ENCODE peak calls at places on chromosomes 3 and 15, in five cellular contexts. U is endothelial cell of umbilical vein, V is transverse colon, M is sigmoid colon, Y is H1. S is an unnamed sample.

GRCh38 chr3:194255252-194256039 is 95.7 kb downstream of the CPN2 start:
- DNase-seq in U (peak), Y (no peak), V (peak), M (peak), S (peak)

GRCh38 chr15:85551221-85551832 is 170.9 kb downstream of the AKAP13 start:
- DNase-seq in V (no peak), U (no peak), Y (no peak), M (no peak), S (no peak)

GRCh38 chr3:186200746-186201145 is 91.9 kb upstream of the ETV5 start:
- DNase-seq in Y (no peak), M (no peak), U (no peak), V (no peak), S (peak)

GRCh38 chr3:86948840-86949239 is 42.1 kb downstream of the VGLL3 start:
- DNase-seq in Y (no peak), U (no peak), M (no peak), V (no peak), S (no peak)

GRCh38 chr3:192831111-192831644 is 86.5 kb downstream of the MB21D2 start:
- DNase-seq in V (no peak), M (no peak), Y (no peak), U (no peak), S (no peak)

GRCh38 chr3:123719785-123720531 is 135.1 kb upstream of the HACD2 start:
- DNase-seq in V (peak), U (no peak), Y (no peak), M (peak), S (peak)

GRCh38 chr3:185740133-185740532 is 84.7 kb downstream of the IGF2BP2 start:
- DNase-seq in Y (no peak), U (no peak), M (no peak), V (no peak), S (no peak)

GRCh38 chr3:74281705-74282104 is 332.8 kb downstream of the CNTN3 start:
- DNase-seq in V (no peak), U (no peak), Y (no peak), M (no peak), S (no peak)

GRCh38 chr3:180048108-180048507 is 11.4 kb upstream of the PEX5L start:
- DNase-seq in Y (no peak), M (no peak), U (no peak), V (no peak), S (no peak)

GRCh38 chr3:194138732-194139084 is 2.8 kb downstream of the HES1 start:
- DNase-seq in M (no peak), U (no peak), V (no peak), Y (no peak), S (no peak)

DNA sequence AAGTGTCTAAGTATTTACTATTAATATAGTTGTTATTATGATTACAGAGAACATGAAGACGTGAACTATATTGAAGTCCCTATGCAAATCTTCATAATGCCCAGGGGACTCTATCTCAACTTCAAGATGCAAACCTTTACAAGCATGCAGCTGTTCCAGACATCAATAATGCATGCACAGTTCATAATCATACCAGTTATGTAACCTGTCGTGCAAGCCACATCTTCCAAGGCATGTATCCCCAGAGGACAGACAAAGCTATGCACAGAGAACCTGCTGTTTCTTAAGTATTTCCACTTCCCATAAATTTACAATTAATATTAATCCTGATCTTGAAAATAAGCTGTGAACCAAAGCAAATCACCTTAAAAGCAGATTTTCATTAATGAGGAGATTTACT is 534.1 kb downstream of the TUSC7 start:
- DNase-seq in U (no peak), M (no peak), V (no peak), Y (no peak), S (no peak)
- TF ChIP-seq POLR2AphosphoS5 in U (no peak), M (no peak), V (no peak), Y (no peak), S (no peak)

GRCh38 chr3:85476891-85477495 is 518.2 kb downstream of the CADM2 start:
- DNase-seq in U (no peak), Y (no peak), M (no peak), V (no peak), S (no peak)

GRCh38 chr3:85487375-85487774 is 528.6 kb downstream of the CADM2 start:
- DNase-seq in V (no peak), Y (no peak), M (no peak), U (no peak), S (no peak)

GRCh38 chr3:85481411-85482192 is 522.8 kb downstream of the CADM2 start:
- DNase-seq in Y (no peak), V (no peak), M (no peak), U (no peak), S (no peak)

GRCh38 chr3:85483986-85484385 is 525.2 kb downstream of the CADM2 start:
- DNase-seq in V (no peak), Y (no peak), M (no peak), U (no peak), S (no peak)

DNA sequence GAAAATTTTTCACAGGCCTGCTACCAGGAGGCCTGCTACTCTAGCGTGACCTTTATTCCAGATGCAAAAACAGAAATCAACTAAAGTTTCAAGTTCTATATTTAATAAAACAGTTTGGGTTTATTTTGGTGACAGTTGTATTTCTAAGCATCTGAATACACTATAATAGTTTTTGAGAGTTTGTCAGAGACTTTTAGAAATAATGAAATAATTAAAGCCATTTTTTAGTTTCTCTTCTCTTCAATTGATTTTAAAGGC is 523.3 kb downstream of the CADM2 start:
- DNase-seq in U (no peak), M (no peak), V (no peak), Y (no peak), S (no peak)
- H3K4me3 ChIP-seq in U (no peak), M (no peak), V (no peak), Y (no peak), S (no peak)

GRCh38 chr15:66840615-66841014 is 138.6 kb downstream of the SMAD6 start:
- DNase-seq in Y (no peak), U (no peak), M (no peak), V (no peak), S (no peak)

GRCh38 chr15:66842710-66843441 is 140.8 kb downstream of the SMAD6 start:
- DNase-seq in M (peak), U (peak), V (peak), Y (no peak), S (peak)

GRCh38 chr15:66843581-66843980 is 141.5 kb downstream of the SMAD6 start:
- DNase-seq in M (no peak), Y (no peak), U (no peak), V (no peak), S (no peak)

GRCh38 chr15:66844041-66844746 is 142.2 kb downstream of the SMAD6 start:
- DNase-seq in M (peak), Y (no peak), U (no peak), V (no peak), S (no peak)

GRCh38 chr15:66841953-66842681 is 140.1 kb downstream of the SMAD6 start:
- DNase-seq in Y (no peak), V (peak), M (peak), U (peak), S (peak)
- TF ChIP-seq POLR2A in Y (no peak), V (no peak), M (no peak), U (no peak), S (no peak)

GRCh38 chr3:30470566-30470965 is 135.8 kb upstream of the TGFBR2 start:
- DNase-seq in M (no peak), Y (no peak), U (no peak), V (no peak), S (no peak)
- TF ChIP-seq POLR2AphosphoS5 in M (no peak), Y (no peak), U (no peak), V (no peak), S (no peak)

GRCh38 chr3:71389191-71389590 is 194.3 kb downstream of the FOXP1 start:
- DNase-seq in Y (no peak), U (no peak), M (no peak), V (peak), S (no peak)

GRCh38 chr3:71389911-71390573 is 193.5 kb downstream of the FOXP1 start:
- DNase-seq in V (peak), M (peak), U (peak), Y (peak), S (peak)

GRCh38 chr3:71385040-71385685 is 198.4 kb downstream of the FOXP1 start:
- DNase-seq in M (no peak), V (no peak), Y (no peak), U (no peak), S (no peak)

GRCh38 chr3:71391361-71391760 is 192.2 kb downstream of the FOXP1 start:
- DNase-seq in U (no peak), Y (no peak), M (no peak), V (no peak), S (no peak)

DNA sequence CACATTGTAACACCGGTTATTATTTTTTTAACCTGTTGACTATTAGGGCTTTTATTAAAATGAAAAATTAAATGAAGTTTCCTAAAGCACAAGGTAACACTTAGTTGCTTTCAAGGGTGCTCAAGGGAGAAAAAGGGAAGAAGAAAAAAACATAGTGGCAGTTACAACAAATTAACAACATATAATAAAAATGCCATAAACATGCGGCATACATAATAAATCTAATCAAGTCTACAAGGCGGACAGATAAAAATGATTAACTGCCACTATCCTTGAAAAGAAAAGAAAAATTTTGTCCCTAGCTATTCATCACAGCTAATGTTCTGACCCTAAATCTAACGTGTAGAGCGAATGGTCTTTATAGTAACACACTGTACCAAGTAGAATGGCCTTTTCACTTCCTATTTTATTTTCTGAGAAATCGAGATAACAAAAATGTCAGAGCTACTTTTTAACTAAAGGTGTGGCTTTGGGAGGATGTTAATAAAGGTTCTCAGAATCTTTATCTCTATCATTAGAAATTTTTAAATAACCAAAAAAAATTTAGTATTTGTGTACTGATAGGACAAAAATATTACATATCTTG is 194.9 kb downstream of the FOXP1 start:
- DNase-seq in M (no peak), Y (no peak), V (no peak), U (peak), S (no peak)
- H3K4me3 ChIP-seq in M (no peak), Y (no peak), V (no peak), U (no peak), S (no peak)

DNA sequence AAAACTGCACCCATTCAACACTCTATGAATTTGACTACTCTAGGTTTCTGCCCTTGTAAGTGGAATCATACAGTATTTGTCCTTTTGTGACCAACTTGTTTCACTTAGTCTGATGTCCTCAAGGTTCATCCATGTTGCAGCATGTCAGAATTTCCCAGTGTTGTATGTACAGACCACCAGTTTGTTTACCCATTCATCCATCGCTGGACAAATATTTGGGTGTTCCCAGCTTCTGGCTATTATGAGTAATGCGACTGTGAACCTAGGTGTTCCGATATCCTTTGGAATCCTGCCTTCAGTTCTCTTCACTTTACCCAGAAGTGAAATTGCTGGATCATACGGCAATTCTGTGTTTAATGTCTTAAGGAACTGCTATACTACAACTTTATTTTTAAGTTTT is 12.6 kb downstream of the RPL32 start:
- DNase-seq in M (no peak), Y (no peak), V (no peak), U (no peak), S (no peak)
- TF ChIP-seq POLR2A in M (no peak), Y (no peak), V (no peak), U (no peak), S (no peak)

GRCh38 chr3:25037049-25037547 is 391.0 kb upstream of the RARB start:
- DNase-seq in V (no peak), M (no peak), Y (no peak), U (no peak), S (no peak)
- TF ChIP-seq POLR2AphosphoS5 in V (no peak), M (peak), Y (no peak), U (no peak), S (no peak)

GRCh38 chr15:62163847-62164499 is 1.1 kb downstream of the C2CD4B start:
- DNase-seq in V (peak), M (no peak), U (peak), Y (no peak), S (no peak)
- H3K4me3 ChIP-seq in V (peak), M (peak), U (peak), Y (peak), S (peak)

GRCh38 chr3:50088725-50089602 is at the start of gene RBM5:
- DNase-seq in U (peak), M (peak), V (peak), Y (peak), S (peak)
- TF ChIP-seq POLR2A in U (peak), M (peak), V (peak), Y (peak), S (peak)

DNA sequence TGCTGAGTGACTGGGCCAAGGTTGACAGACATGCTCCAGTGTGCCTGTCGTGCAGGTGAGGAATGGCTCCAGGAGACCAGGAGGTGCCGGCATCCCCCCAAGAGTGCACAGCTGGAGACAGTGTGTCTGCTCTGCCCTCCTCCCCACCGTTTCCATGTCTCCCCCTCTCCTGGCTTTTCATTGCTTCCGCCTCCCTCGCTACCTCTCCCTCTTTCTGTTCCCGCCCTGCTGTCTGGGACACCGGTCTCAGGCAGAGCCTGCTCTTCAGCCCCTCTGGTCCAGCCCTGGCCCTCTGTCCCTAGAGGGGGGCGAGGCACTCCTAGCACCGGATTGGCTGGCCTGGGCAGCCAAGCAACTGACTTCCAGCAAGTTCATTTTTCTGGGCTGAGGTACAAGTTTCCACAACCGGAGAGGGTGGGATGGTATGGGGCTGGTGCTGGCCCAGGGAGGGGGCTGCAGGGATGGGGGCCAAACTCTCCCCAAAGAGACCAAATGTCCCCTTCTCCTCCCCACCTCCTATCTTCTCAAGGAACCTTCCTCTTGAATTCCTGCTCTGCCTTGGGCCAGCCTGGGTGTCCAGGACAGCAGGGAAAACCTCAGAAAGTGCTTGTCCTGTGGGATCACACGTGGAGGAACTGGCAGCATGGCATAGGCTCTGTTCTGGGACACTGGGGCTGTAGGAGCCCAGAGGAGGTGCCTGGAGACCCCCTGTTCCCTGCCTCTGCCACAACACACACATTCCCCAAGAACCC is 32.6 kb downstream of the PRKCD start:
- DNase-seq in V (no peak), Y (no peak), U (no peak), M (no peak), S (no peak)
- TF ChIP-seq POLR2AphosphoS5 in V (no peak), Y (no peak), U (no peak), M (no peak), S (no peak)

S was measured in breast epithelium.